ENCODE peak calls at places on chromosomes 1 and 21, in seven cellular contexts. Y is BE2C, N is left ventricle myocardium inferior, J is GM23248, L is right cardiac atrium, M is fibroblast of lung, Z is astrocyte. D is an unnamed sample. For H3K4me1, the result is how much of the 10 kb centered on the place peaks cover.

GRCh38 chr1:186102559-186103148 is 272.4 kb downstream of the TPR start:
- DNase-seq in L (peak), Z (peak), M (peak), N (no peak), Y (no peak), J (peak), D (peak)

GRCh38 chr21:33481314-33481943 is 1.7 kb upstream of the TMEM50B start:
- DNase-seq in Y (no peak), J (peak), L (no peak), N (no peak), Z (no peak), M (no peak), D (no peak)

GRCh38 chr21:39979321-39979720 is 112.1 kb downstream of the PCP4 start:
- DNase-seq in Z (no peak), L (no peak), N (no peak), J (no peak), M (no peak), Y (no peak), D (no peak)

GRCh38 chr1:24091971-24092482 is 19.9 kb downstream of the MYOM3 start:
- DNase-seq in M (no peak), J (peak), Z (no peak), N (no peak), Y (no peak), L (no peak), D (no peak)

GRCh38 chr1:198674009-198674408 is 35.2 kb downstream of the PTPRC start:
- DNase-seq in Y (no peak), M (no peak), J (no peak), L (no peak), N (no peak), Z (no peak), D (no peak)

GRCh38 chr1:19081218-19081893 is 124.9 kb upstream of the IFFO2 start:
- DNase-seq in N (no peak), L (peak), Z (peak), J (peak), M (peak), Y (no peak), D (no peak)

GRCh38 chr1:162235261-162235780 is 141.3 kb downstream of the SPATA46 start:
- DNase-seq in J (peak), Y (no peak), M (peak), L (no peak), N (no peak), Z (peak), D (peak)

GRCh38 chr1:234977891-234978396 is 150.7 kb downstream of the TOMM20 start:
- DNase-seq in Z (no peak), N (no peak), J (no peak), Y (peak), M (no peak), L (no peak), D (no peak)

GRCh38 chr1:183569801-183570200 is 20.5 kb downstream of the NCF2 start:
- DNase-seq in N (no peak), Y (no peak), M (no peak), Z (no peak), L (no peak), J (no peak), D (no peak)

GRCh38 chr1:183569141-183569540 is 21.1 kb downstream of the NCF2 start:
- DNase-seq in Z (peak), Y (no peak), J (peak), L (no peak), M (no peak), N (no peak), D (peak)

GRCh38 chr1:183566026-183566425 is 24.2 kb downstream of the NCF2 start:
- DNase-seq in L (no peak), J (peak), Z (no peak), N (no peak), M (no peak), Y (no peak), D (no peak)

GRCh38 chr1:183568176-183569041 is 21.9 kb downstream of the NCF2 start:
- DNase-seq in Z (peak), M (no peak), L (no peak), N (no peak), J (no peak), Y (no peak), D (no peak)

GRCh38 chr1:183567584-183567983 is 22.7 kb downstream of the NCF2 start:
- DNase-seq in M (peak), N (peak), L (peak), J (peak), Y (no peak), Z (peak), D (no peak)
- H3K4me1 ChIP-seq in M (under half), N (under half), L (under half), J (under half), Y (under half), Z (under half), D (under half)

GRCh38 chr21:38813554-38813953 is 7.8 kb downstream of the ETS2 start:
- DNase-seq in L (no peak), Y (no peak), J (no peak), Z (no peak), M (no peak), N (no peak), D (no peak)
- H3K4me3 ChIP-seq in L (no peak), Y (no peak), J (no peak), Z (no peak), M (no peak), N (peak), D (no peak)

DNA sequence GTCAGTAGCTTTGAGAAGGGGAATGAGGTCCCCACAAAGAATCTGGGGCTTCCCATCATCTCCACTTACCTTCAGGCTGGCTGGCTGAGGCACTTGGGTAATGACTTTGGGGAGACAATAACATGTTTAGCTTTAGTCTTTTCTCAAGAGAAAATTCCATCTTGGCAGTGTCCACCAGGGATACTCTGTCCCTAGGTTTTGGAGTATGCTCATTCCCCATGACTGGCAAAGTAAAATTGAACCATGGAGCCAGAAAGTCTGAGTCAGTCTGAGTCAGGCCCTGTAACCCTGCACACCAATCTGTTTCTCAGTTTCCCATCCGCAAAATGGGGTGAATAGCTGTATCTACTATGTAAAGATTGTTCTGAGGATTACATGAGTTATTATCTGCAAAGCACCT is 28.2 kb downstream of the RUNX1 start:
- DNase-seq in J (peak), N (no peak), Z (no peak), M (no peak), Y (no peak), L (no peak), D (no peak)
- H3K4me1 ChIP-seq in J (under half), N (under half), Z (under half), M (under half), Y (under half), L (under half), D (under half)

GRCh38 chr1:159014003-159014571 is 4.4 kb downstream of the IFI16 start:
- DNase-seq in N (no peak), Y (no peak), Z (no peak), L (no peak), M (no peak), J (no peak), D (no peak)
- H3K4me3 ChIP-seq in N (peak), Y (no peak), Z (no peak), L (peak), M (no peak), J (no peak), D (peak)

GRCh38 chr1:118868387-118868786 is 119.8 kb downstream of the TBX15 start:
- DNase-seq in L (no peak), Z (no peak), J (no peak), M (no peak), N (no peak), Y (no peak), D (no peak)
- H3K4me1 ChIP-seq in L (under half), Z (under half), J (under half), M (under half), N (under half), Y (under half), D (under half)

DNA sequence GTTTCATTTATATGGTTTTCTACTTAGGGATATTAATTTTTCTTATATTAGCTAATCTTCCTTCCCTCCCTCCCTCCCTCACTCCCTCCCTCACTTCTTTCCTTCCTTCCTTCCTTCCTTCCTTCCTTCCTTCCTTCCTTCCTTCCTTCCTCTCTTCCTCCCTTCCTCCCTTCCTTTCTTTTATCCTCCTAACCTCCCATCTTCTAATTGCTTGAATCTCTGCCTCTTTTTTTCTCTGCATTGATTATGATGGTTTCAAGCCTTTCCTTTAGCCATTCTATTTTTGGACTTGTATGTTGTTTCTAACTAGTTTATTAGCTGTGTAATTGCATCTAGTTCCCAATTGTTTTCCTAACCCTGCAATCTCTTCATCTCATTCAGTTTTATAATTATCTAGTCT is 17.0 kb upstream of the PKP1 start:
- DNase-seq in Y (no peak), M (no peak), N (no peak), J (no peak), L (no peak), Z (no peak), D (no peak)
- H3K4me3 ChIP-seq in Y (no peak), M (no peak), N (no peak), J (no peak), L (no peak), Z (no peak), D (no peak)

DNA sequence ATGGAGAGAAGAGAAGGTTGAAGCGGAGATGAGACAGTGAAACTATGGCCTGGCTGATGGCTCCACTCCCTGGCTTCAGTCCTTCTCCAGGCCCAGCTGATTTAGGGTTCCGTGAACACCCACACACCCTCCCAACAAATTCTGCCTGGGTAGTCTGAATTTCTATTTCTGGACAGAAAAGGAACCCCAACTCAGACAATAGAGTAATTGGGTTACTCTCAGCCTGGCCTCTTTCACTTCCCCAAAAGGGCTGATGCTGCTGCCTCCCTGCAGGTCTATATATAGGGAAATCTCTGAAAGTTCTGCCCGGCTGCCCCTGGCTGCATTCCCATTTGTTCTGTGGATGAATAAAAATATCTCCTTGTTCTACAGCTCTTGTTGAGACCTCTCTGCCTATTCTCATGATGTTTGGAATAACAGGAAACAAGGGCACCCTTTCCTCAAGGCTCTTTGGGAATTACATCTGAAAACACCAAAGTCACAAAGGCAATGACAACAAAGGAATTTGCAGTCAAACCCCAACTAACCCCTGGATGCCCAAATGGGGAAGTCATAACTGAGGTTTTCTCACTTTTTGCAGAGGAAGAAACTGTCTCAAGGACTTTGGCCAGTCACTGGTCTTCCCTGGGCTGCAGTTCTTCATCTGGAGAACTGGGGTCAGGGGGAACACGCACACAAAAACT is 11.4 kb upstream of the ZSCAN20 start:
- DNase-seq in J (no peak), N (peak), Z (no peak), Y (no peak), M (no peak), L (peak), D (no peak)
- H3K4me1 ChIP-seq in J (under half), N (under half), Z (under half), Y (under half), M (under half), L (under half), D (under half)

GRCh38 chr1:36366091-36366661 is 19.5 kb downstream of the STK40 start:
- DNase-seq in L (peak), N (peak), Y (peak), Z (peak), J (peak), M (peak), D (no peak)
- H3K4me3 ChIP-seq in L (no peak), N (no peak), Y (peak), Z (no peak), J (no peak), M (no peak), D (no peak)

DNA sequence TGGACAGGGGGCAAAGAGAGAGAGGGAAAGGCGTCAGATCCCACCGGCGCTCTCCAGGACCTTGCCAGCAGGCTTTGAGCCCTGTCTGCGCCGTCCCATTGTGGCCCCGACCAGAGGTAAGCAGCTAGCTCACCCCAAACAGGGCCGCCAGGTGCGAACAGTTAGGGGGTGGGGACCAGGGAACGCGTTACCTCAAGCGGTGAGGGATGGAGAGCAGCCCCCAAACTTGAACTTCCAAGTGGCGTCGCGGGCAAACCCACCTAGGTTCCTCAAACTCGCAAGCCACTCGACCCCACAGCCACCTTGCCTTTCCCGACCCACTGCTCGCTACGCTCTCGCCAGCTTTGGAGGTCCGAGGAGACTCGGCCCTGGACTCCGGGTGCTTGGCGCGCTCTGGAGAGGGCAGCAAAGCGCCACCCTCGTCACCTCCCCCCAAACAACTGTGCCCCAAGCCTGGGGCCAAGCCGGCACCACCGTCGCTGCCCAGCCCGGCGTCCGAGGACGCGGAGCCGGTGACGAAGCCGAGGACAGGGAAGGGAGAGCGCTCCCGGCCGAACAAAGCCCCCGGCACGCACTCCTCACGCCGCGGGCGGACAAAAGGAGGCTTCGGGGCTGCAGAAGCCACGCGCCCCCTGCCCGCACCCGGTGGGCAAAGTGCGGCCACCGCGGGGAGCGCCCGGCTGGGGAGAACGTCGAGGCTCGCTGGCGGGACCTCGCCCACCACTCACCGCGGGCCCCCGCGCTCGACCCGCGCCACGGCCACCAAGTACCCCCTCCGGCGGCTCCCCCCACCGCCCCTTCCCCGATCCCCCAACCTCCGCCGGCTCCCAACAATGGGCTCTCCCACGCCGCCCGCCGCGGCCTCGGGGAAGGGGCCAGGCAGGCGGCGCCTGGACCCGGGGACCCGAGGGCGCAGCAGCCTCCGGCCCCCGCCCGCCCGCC is 984 bp downstream of the SSBP3 start:
- DNase-seq in Y (peak), N (peak), J (peak), M (no peak), Z (no peak), L (peak), D (peak)
- H3K4me1 ChIP-seq in Y (under half), N (half or more), J (under half), M (under half), Z (under half), L (under half), D (under half)